ENCODE peak calls at places on chromosomes 4 and X, in five cellular contexts. W is T47D, F is HCT116, L is SK-N-SH, G is GM12878. P is an unnamed sample.

GRCh38 chrX:17187301-17187836 is 187.6 kb upstream of the NHS start:
- DNase-seq in W (no peak), L (no peak), G (no peak), F (no peak), P (no peak)

GRCh38 chr4:60020389-60020788 is 1179.7 kb upstream of the ADGRL3 start:
- DNase-seq in G (no peak), W (no peak), L (no peak), F (no peak), P (no peak)

GRCh38 chrX:38796926-38797325 is 4.3 kb upstream of the MID1IP1 start:
- DNase-seq in G (no peak), W (no peak), L (no peak), F (no peak), P (no peak)

GRCh38 chr4:81466841-81467671 is 4.7 kb downstream of the RASGEF1B start:
- DNase-seq in W (no peak), G (peak), L (peak), F (peak), P (peak)

GRCh38 chr4:79078339-79078738 is 139.1 kb upstream of the PAQR3 start:
- DNase-seq in G (no peak), W (no peak), F (no peak), L (no peak), P (no peak)

GRCh38 chrX:106889468-106889867 is 13.7 kb downstream of the RIPPLY1 start:
- DNase-seq in L (no peak), W (no peak), F (no peak), G (no peak), P (no peak)

GRCh38 chr4:159024828-159025227 is 78.1 kb upstream of the RAPGEF2 start:
- DNase-seq in F (no peak), G (no peak), L (no peak), W (no peak), P (no peak)

GRCh38 chr4:153530284-153530995 is 64.3 kb downstream of the TMEM131L start:
- DNase-seq in W (no peak), F (no peak), L (no peak), G (no peak), P (no peak)

GRCh38 chr4:122854444-122854843 is 27.8 kb downstream of the FGF2 start:
- DNase-seq in L (no peak), F (no peak), G (no peak), W (no peak), P (no peak)

GRCh38 chr4:153384160-153384559 is 39.7 kb downstream of the MND1 start:
- DNase-seq in W (no peak), L (no peak), F (no peak), G (no peak), P (no peak)

DNA sequence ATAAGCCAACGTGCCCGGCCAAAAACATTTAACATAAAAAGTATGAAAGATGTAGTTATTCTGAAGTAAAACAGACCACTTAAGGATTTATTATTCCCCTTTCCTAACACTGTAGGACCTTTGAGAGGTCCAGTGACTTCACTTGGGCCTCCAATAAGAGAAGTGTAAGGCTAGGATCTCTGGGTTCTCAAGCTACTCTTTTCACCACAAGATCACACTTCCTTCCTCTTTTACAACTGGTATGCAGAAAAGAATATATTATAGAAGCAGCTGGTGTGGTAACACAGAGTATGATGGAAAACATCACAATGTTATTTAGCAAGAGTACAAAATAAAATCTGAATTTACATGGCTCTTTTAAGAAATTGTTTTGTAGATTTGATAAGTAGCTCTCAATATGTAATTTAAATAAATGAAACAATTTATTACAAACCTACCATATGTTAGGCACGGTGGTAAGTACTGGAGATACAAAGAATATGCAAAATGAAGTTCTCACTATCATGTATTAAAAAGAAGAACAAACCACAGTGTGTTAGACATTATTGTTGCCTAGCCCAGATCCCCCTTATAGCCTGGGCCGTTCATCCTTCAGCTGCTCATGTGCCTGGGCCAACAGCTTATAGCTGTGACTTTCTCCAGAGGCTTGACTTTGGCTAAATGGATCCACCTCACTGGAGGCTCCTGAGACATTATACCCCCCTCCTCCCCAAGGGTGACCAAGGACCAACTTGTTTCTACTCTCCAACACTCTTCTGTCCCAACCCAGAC is 30.0 kb upstream of the CCNG2 start:
- DNase-seq in L (no peak), F (no peak), W (no peak), G (no peak), P (no peak)
- TF ChIP-seq JUND in L (no peak), F (no peak), W (no peak), G (no peak), P (no peak)

DNA sequence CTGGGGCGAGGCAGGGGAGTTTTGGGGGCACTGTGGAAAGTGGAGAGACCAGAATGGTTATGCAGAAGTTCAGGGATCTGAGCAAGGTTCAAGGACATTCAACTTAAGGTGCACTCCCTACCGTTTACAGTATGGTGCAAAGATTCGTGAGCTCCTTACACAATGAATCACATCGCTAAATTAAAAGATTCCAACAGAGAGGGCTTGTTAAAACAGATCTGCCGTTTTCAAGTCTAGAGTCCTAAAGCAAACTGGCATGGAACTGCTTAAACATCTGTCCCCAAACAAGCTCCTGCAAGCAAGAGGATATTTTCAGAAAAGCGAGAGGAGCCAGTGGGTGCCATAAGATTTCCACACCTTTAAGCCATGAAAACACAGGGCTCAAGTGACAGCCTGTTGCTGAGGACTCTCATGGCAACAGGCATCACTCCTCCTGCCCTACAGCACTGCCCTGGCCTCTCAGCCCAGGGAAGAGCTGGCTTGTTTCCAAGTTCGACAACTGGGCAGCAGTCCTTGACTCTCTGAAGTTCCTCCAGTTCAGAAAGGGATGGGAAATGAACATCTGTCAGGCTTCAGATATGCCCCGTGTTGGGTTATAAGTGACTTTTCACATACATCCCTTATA is 10.0 kb downstream of the FAM184B start:
- DNase-seq in L (peak), W (no peak), F (no peak), G (no peak), P (no peak)
- TF ChIP-seq JUND in L (no peak), W (no peak), F (no peak), G (no peak), P (no peak)

GRCh38 chr4:181108237-181108636 is 1135.0 kb upstream of the TENM3 start:
- DNase-seq in W (no peak), L (no peak), G (no peak), F (no peak), P (no peak)

DNA sequence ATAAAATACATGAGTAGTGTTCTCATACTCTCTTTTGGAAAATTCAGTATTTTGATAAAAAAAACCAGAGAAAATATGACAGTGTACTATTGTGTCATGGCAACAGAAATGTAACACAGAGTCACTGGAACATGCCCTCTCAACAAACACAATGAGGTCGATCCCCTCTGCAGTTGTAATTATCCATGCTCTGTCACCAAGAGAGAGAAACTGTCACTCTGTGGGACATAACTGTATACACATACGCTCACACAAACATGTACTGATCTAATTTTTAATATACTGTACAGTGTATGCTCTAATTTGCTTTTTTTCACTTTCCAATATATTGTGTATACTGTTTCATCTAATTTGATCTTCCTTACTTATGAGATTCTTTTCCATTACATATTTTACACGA is 1136.8 kb upstream of the TENM3 start:
- DNase-seq in W (no peak), L (no peak), F (no peak), G (no peak), P (no peak)
- TF ChIP-seq JUND in W (no peak), L (no peak), F (no peak), G (no peak), P (no peak)

GRCh38 chrX:131895807-131896206 is 127.3 kb upstream of the STK26 start:
- DNase-seq in G (no peak), L (no peak), F (no peak), W (no peak), P (no peak)

GRCh38 chrX:131895002-131895401 is 128.1 kb upstream of the STK26 start:
- DNase-seq in G (no peak), F (no peak), W (no peak), L (no peak), P (no peak)
- TF ChIP-seq JUND in G (no peak), F (no peak), W (no peak), L (no peak), P (peak)

DNA sequence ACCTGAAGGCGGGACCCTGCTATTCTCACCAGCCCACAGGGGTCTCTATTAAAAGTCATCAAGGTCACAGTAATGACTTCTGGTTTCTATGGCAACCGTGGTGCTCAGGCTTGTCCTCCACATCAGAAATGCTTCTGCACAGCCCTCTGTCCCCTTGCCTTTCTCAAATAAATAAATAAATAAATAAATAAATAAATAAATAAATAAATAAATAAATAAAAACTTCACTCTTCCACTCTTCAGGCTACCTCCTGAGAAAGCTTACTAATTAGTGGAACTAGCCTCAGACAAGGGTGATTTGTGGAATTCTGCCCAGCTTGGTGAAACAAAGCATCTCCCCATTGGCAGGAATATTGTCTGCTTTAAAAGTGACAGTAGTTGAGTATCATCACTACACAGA is 5.5 kb upstream of the RAB40A start:
- DNase-seq in F (no peak), W (no peak), G (no peak), L (no peak), P (no peak)
- TF ChIP-seq JUND in F (no peak), W (no peak), G (no peak), L (no peak), P (no peak)

DNA sequence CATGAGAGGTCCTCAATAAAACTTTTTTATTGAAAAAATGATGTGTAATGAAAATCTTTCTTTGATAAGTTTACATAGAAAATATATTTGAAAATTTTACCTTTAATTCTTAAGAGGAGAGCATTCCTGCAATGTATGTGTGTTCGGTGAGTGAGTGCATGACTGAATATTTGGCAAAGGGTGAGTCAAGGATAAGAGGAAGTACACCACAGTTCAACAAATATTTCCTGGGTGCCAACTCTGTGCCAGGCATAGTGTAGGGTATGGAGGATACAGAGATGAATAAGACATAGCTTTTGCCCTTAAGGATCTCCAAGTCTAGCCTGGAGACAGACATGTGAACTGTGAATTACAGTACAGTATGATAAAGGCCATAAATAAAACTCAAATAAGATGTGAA is 84.7 kb upstream of the GPR101 start:
- DNase-seq in W (no peak), F (no peak), L (no peak), G (no peak), P (no peak)
- TF ChIP-seq JUND in W (no peak), F (no peak), L (no peak), G (no peak), P (no peak)

GRCh38 chr4:173526034-173526482 is 4.0 kb downstream of the HAND2 start:
- DNase-seq in G (no peak), L (peak), F (no peak), W (no peak), P (no peak)
- TF ChIP-seq JUND in G (no peak), L (no peak), F (no peak), W (no peak), P (no peak)

DNA sequence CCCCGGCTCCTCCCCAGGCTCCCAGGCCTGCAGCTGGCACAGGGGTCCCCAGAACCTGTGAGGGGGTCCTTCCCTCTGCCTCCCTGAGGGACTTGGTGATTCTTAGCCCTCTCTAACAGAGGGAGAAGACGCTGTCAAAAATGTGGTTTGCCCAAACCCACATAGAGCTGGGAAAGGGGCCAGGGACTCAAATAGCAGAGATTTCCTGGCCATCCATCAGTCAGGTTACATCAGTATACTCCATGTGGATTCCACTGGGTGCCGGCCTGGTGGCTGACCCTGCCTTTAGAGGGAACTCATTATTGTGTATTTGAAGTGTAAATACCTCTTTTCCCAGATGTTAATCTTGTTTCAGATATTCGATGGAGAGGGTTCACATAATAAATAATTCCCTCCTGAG is 130.3 kb downstream of the TBL1X start:
- DNase-seq in W (no peak), G (no peak), L (no peak), F (no peak), P (no peak)
- TF ChIP-seq JUND in W (no peak), G (no peak), L (no peak), F (no peak), P (no peak)

DNA sequence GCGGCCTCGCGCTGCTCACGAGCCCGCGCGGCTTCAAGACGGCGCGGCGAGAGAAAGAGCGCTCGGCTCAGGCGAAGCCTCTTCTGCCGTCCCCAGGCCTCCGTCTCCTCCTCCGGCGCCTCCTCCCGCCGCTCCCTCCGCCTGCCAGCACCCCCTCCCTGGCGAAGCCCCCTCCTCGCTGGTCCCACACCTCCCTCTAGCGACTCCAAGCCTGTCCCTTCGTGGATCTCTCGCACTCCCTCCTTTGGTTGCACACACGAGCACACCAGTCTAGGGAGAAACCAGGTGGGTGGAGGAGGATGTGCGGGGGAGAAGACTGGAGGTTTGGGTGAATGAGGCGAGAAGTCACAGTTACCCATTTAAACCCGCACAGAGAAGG is at the start of gene CAMK2D:
- DNase-seq in W (no peak), F (peak), G (peak), L (peak), P (no peak)
- TF ChIP-seq JUND in W (no peak), F (no peak), G (no peak), L (no peak), P (no peak)

GRCh38 chrX:30577362-30577961 is at the start of gene TASL:
- DNase-seq in W (no peak), F (no peak), L (no peak), G (peak), P (no peak)
- TF ChIP-seq JUND in W (no peak), F (no peak), L (no peak), G (no peak), P (no peak)